ENCODE peak calls at places on chromosomes 1 and 21, in five cellular contexts. One of them, this sample, is unnamed.

GRCh38 chr1:70487910-70488665 is 77.0 kb downstream of the CTH start:
- DNase-seq in H9: peak
- DNase-seq in H1: peak
- DNase-seq in IMR-90: peak
- DNase-seq in mesenchymal stem cell: peak
- DNase-seq in this sample: peak

GRCh38 chr1:2801535-2802291 is at the start of gene TTC34:
- DNase-seq in H1: no peak
- DNase-seq in mesenchymal stem cell: no peak
- DNase-seq in IMR-90: no peak
- DNase-seq in H9: no peak
- DNase-seq in this sample: peak

GRCh38 chr21:32320059-32320458 is 21.4 kb downstream of the MRAP start:
- DNase-seq in mesenchymal stem cell: no peak
- DNase-seq in H9: no peak
- DNase-seq in H1: no peak
- DNase-seq in IMR-90: no peak
- DNase-seq in this sample: no peak

GRCh38 chr1:172499636-172500141 is 33.3 kb upstream of the SUCO start:
- DNase-seq in IMR-90: no peak
- DNase-seq in H9: no peak
- DNase-seq in H1: no peak
- DNase-seq in mesenchymal stem cell: no peak
- DNase-seq in this sample: no peak

GRCh38 chr1:147719029-147719703 is 41.2 kb downstream of the GJA5 start:
- DNase-seq in H9: no peak
- DNase-seq in H1: no peak
- DNase-seq in IMR-90: no peak
- DNase-seq in mesenchymal stem cell: no peak
- DNase-seq in this sample: no peak

GRCh38 chr1:161033751-161034150 is 5.0 kb downstream of the TSTD1 start:
- DNase-seq in mesenchymal stem cell: no peak
- DNase-seq in H9: no peak
- DNase-seq in H1: no peak
- DNase-seq in IMR-90: no peak
- DNase-seq in this sample: no peak

GRCh38 chr1:94993931-94994645 is 67.2 kb upstream of the CNN3 start:
- DNase-seq in IMR-90: no peak
- DNase-seq in H1: no peak
- DNase-seq in H9: no peak
- DNase-seq in mesenchymal stem cell: no peak
- DNase-seq in this sample: no peak

GRCh38 chr1:60971330-60971729 is 111.0 kb upstream of the NFIA start:
- DNase-seq in H9: no peak
- DNase-seq in IMR-90: no peak
- DNase-seq in mesenchymal stem cell: no peak
- DNase-seq in H1: no peak
- DNase-seq in this sample: no peak

GRCh38 chr21:17513214-17514123 is 626 bp downstream of the CXADR start:
- DNase-seq in H1: no peak
- DNase-seq in mesenchymal stem cell: peak
- DNase-seq in IMR-90: no peak
- DNase-seq in H9: peak
- DNase-seq in this sample: peak

GRCh38 chr1:231487019-231487418 is 41.5 kb upstream of the TSNAX start:
- DNase-seq in IMR-90: peak
- DNase-seq in H9: no peak
- DNase-seq in H1: no peak
- DNase-seq in mesenchymal stem cell: peak
- DNase-seq in this sample: no peak

GRCh38 chr21:38765056-38765455 is 40.7 kb upstream of the ETS2 start:
- DNase-seq in IMR-90: no peak
- DNase-seq in mesenchymal stem cell: no peak
- DNase-seq in H9: no peak
- DNase-seq in H1: no peak
- DNase-seq in this sample: no peak

GRCh38 chr21:46071082-46071481 is 26.8 kb upstream of the COL6A2 start:
- DNase-seq in IMR-90: no peak
- DNase-seq in H1: no peak
- DNase-seq in mesenchymal stem cell: no peak
- DNase-seq in H9: peak
- DNase-seq in this sample: no peak

GRCh38 chr21:26148834-26149354 is 21.7 kb downstream of the APP start:
- DNase-seq in H9: no peak
- DNase-seq in IMR-90: peak
- DNase-seq in H1: no peak
- DNase-seq in mesenchymal stem cell: peak
- DNase-seq in this sample: no peak

GRCh38 chr1:9652379-9653194 is 1.1 kb downstream of the PIK3CD start:
- DNase-seq in IMR-90: peak
- DNase-seq in H9: no peak
- DNase-seq in H1: no peak
- DNase-seq in mesenchymal stem cell: no peak
- DNase-seq in this sample: no peak

GRCh38 chr1:6307099-6307498 is 46.2 kb upstream of the GPR153 start:
- DNase-seq in H9: no peak
- DNase-seq in IMR-90: peak
- DNase-seq in H1: no peak
- DNase-seq in mesenchymal stem cell: no peak
- DNase-seq in this sample: no peak

DNA sequence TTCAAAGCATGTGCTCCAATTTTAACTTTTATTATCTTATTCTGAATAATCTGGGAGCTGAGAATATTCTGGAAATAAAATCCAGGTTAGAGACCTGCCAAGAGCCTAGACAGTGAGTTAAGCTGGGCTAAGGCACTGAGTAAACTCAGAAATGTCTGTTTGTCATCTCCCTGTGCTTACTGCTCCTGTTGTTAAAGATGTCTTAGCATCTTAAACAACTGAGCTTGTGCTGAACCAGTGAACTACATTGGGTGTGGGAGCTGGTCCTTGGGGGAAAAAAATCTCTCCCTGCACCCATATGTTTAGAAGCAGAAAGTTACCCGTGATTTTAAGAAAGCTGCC is 25.0 kb upstream of the AHCYL1 start:
- DNase-seq in IMR-90: no peak
- DNase-seq in mesenchymal stem cell: no peak
- DNase-seq in H9: no peak
- DNase-seq in H1: no peak
- DNase-seq in this sample: no peak
- H4K8ac ChIP-seq in IMR-90: peak
- H4K8ac ChIP-seq in mesenchymal stem cell: no peak
- H4K8ac ChIP-seq in H9: no peak
- H4K8ac ChIP-seq in H1: no peak
- H4K8ac ChIP-seq in this sample: no peak

GRCh38 chr1:151184211-151184610 is 5.8 kb downstream of the VPS72 start:
- DNase-seq in mesenchymal stem cell: no peak
- DNase-seq in IMR-90: no peak
- DNase-seq in H1: no peak
- DNase-seq in H9: no peak
- DNase-seq in this sample: no peak
- H4K8ac ChIP-seq in mesenchymal stem cell: no peak
- H4K8ac ChIP-seq in IMR-90: no peak
- H4K8ac ChIP-seq in H1: no peak
- H4K8ac ChIP-seq in H9: no peak
- H4K8ac ChIP-seq in this sample: no peak

DNA sequence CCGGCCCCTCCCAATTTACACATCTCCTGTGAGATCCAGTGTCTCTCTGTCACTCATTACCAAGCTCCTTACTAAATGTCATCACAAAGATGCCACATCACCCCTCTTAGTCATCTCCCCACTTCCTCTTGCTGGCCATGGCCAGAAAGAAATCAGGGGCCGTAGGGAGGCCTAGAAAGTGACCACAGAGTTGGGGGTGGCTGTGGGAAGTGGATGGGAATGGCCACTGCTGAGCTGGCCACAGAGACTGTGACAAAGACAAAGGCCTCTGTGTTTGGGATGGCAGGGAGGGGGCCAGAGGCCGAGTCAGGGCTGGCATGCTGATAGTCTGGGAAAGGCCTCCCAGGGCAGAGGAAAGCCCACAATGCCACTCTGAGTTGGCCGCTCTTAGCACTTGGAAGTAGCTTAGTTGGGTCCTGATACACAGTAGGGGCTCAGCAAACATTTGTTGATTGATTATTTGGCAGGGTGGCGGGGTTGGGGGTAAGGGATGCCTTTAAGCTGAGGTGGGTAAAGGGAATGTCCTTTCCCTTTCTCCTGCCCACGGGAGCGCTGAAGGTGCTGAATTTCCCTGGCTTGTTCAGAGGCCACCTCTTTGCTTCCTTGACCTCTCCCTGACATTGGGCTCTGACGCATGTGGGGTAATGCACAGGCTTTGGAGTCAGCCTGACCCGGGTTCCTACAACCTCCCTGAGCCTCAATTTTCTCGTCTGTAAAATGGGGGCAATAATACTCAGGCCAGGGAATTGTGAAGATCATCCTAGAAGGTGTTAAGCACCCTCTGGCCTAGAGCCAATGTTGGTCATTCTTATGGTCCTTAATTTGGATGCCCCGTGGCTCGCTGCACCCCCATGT is 13.2 kb downstream of the NAV1 start:
- DNase-seq in IMR-90: peak
- DNase-seq in H9: no peak
- DNase-seq in mesenchymal stem cell: peak
- DNase-seq in H1: no peak
- DNase-seq in this sample: no peak
- H4K8ac ChIP-seq in IMR-90: peak
- H4K8ac ChIP-seq in H9: no peak
- H4K8ac ChIP-seq in mesenchymal stem cell: peak
- H4K8ac ChIP-seq in H1: no peak
- H4K8ac ChIP-seq in this sample: no peak

GRCh38 chr1:26788515-26788785 is 700 bp downstream of the PIGV start:
- DNase-seq in IMR-90: no peak
- DNase-seq in mesenchymal stem cell: no peak
- DNase-seq in H9: no peak
- DNase-seq in H1: no peak
- DNase-seq in this sample: no peak

GRCh38 chr1:26785611-26786436 is 1.9 kb upstream of the PIGV start:
- DNase-seq in H1: no peak
- DNase-seq in H9: no peak
- DNase-seq in mesenchymal stem cell: peak
- DNase-seq in IMR-90: peak
- DNase-seq in this sample: no peak

GRCh38 chr1:26786437-26787380 is 1.0 kb upstream of the PIGV start:
- DNase-seq in IMR-90: peak
- DNase-seq in mesenchymal stem cell: peak
- DNase-seq in H9: peak
- DNase-seq in H1: no peak
- DNase-seq in this sample: no peak

GRCh38 chr1:26787706-26788514 is at the start of gene PIGV:
- DNase-seq in H1: no peak
- DNase-seq in mesenchymal stem cell: peak
- DNase-seq in H9: peak
- DNase-seq in IMR-90: peak
- DNase-seq in this sample: peak

DNA sequence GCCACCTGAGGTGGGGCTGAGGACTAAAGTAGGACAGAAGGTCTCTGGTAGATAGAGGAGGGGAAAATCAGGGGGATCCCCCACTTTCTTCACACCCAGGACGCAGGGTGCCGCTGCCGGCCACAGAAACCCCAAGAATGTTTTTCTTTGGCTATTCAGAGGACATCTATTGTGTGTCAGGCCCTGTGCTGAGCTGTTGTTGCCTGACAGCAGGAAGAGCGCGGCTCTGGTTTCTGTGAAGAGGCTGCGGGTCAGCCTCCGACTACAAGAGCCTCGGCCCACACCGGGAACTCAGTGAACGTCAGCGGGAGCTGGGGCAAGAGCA is 407 bp upstream of the PIGV start:
- DNase-seq in mesenchymal stem cell: peak
- DNase-seq in H9: no peak
- DNase-seq in H1: no peak
- DNase-seq in IMR-90: peak
- DNase-seq in this sample: no peak
- H4K8ac ChIP-seq in mesenchymal stem cell: peak
- H4K8ac ChIP-seq in H9: no peak
- H4K8ac ChIP-seq in H1: no peak
- H4K8ac ChIP-seq in IMR-90: peak
- H4K8ac ChIP-seq in this sample: no peak

GRCh38 chr1:23692308-23692871 is 784 bp downstream of the RPL11 start:
- DNase-seq in H9: no peak
- DNase-seq in H1: no peak
- DNase-seq in IMR-90: no peak
- DNase-seq in mesenchymal stem cell: peak
- DNase-seq in this sample: no peak
- H4K8ac ChIP-seq in H9: no peak
- H4K8ac ChIP-seq in H1: peak
- H4K8ac ChIP-seq in IMR-90: peak
- H4K8ac ChIP-seq in mesenchymal stem cell: no peak
- H4K8ac ChIP-seq in this sample: no peak

GRCh38 chr21:42038826-42039425 is 28.8 kb upstream of the ZBTB21 start:
- DNase-seq in H9: no peak
- DNase-seq in mesenchymal stem cell: peak
- DNase-seq in H1: no peak
- DNase-seq in IMR-90: peak
- DNase-seq in this sample: no peak

GRCh38 chr21:42038393-42038792 is 28.2 kb upstream of the ZBTB21 start:
- DNase-seq in IMR-90: no peak
- DNase-seq in H1: no peak
- DNase-seq in H9: no peak
- DNase-seq in mesenchymal stem cell: no peak
- DNase-seq in this sample: no peak

GRCh38 chr21:42040411-42041180 is 30.4 kb upstream of the ZBTB21 start:
- DNase-seq in IMR-90: peak
- DNase-seq in H1: no peak
- DNase-seq in H9: no peak
- DNase-seq in mesenchymal stem cell: peak
- DNase-seq in this sample: no peak

GRCh38 chr21:42039911-42040351 is 29.8 kb upstream of the ZBTB21 start:
- DNase-seq in H1: no peak
- DNase-seq in mesenchymal stem cell: peak
- DNase-seq in H9: no peak
- DNase-seq in IMR-90: peak
- DNase-seq in this sample: no peak

GRCh38 chr21:42039470-42039901 is 29.3 kb upstream of the ZBTB21 start:
- DNase-seq in mesenchymal stem cell: peak
- DNase-seq in IMR-90: peak
- DNase-seq in H9: no peak
- DNase-seq in H1: no peak
- DNase-seq in this sample: no peak
- H4K8ac ChIP-seq in mesenchymal stem cell: peak
- H4K8ac ChIP-seq in IMR-90: peak
- H4K8ac ChIP-seq in H9: no peak
- H4K8ac ChIP-seq in H1: no peak
- H4K8ac ChIP-seq in this sample: no peak

GRCh38 chr1:157155658-157156057 is 17.5 kb upstream of the ETV3 start:
- DNase-seq in IMR-90: no peak
- DNase-seq in mesenchymal stem cell: no peak
- DNase-seq in H1: no peak
- DNase-seq in H9: peak
- DNase-seq in this sample: no peak

GRCh38 chr1:157154940-157155514 is 16.8 kb upstream of the ETV3 start:
- DNase-seq in mesenchymal stem cell: peak
- DNase-seq in H1: no peak
- DNase-seq in IMR-90: peak
- DNase-seq in H9: no peak
- DNase-seq in this sample: no peak

GRCh38 chr1:157157481-157158190 is 19.4 kb upstream of the ETV3 start:
- DNase-seq in H9: no peak
- DNase-seq in mesenchymal stem cell: peak
- DNase-seq in IMR-90: peak
- DNase-seq in H1: no peak
- DNase-seq in this sample: no peak

GRCh38 chr1:157154291-157154690 is 16.1 kb upstream of the ETV3 start:
- DNase-seq in mesenchymal stem cell: no peak
- DNase-seq in IMR-90: no peak
- DNase-seq in H1: no peak
- DNase-seq in H9: no peak
- DNase-seq in this sample: no peak

GRCh38 chr1:157156058-157156541 is 17.9 kb upstream of the ETV3 start:
- DNase-seq in H9: peak
- DNase-seq in mesenchymal stem cell: peak
- DNase-seq in H1: peak
- DNase-seq in IMR-90: peak
- DNase-seq in this sample: peak
- H4K8ac ChIP-seq in H9: no peak
- H4K8ac ChIP-seq in mesenchymal stem cell: peak
- H4K8ac ChIP-seq in H1: peak
- H4K8ac ChIP-seq in IMR-90: no peak
- H4K8ac ChIP-seq in this sample: no peak

This sample was measured in neuronal stem cell.